ENCODE peak calls at places on chromosomes 3 and 15, in seven cellular contexts. One of them, this sample, is unnamed.

GRCh38 chr3:95899494-95899893 is 914.9 kb upstream of the EPHA6 start:
- DNase-seq in NB4: no peak
- DNase-seq in AG04450: peak
- DNase-seq in B cell: no peak
- DNase-seq in RWPE1: no peak
- DNase-seq in Calu3: no peak
- DNase-seq in breast epithelium: no peak
- DNase-seq in this sample: no peak

GRCh38 chr3:129481783-129482332 is 41.8 kb downstream of the IFT122 start:
- DNase-seq in breast epithelium: peak
- DNase-seq in NB4: peak
- DNase-seq in AG04450: no peak
- DNase-seq in B cell: no peak
- DNase-seq in Calu3: no peak
- DNase-seq in RWPE1: peak
- DNase-seq in this sample: no peak

GRCh38 chr3:53196575-53197407 is 35.8 kb downstream of the PRKCD start:
- DNase-seq in B cell: peak
- DNase-seq in AG04450: no peak
- DNase-seq in RWPE1: no peak
- DNase-seq in NB4: peak
- DNase-seq in breast epithelium: no peak
- DNase-seq in Calu3: no peak
- DNase-seq in this sample: peak

GRCh38 chr3:89212614-89213013 is 105.2 kb downstream of the EPHA3 start:
- DNase-seq in RWPE1: no peak
- DNase-seq in NB4: no peak
- DNase-seq in B cell: no peak
- DNase-seq in Calu3: no peak
- DNase-seq in AG04450: no peak
- DNase-seq in breast epithelium: no peak
- DNase-seq in this sample: no peak

GRCh38 chr15:91338763-91339162 is 238.7 kb downstream of the SV2B start:
- DNase-seq in Calu3: peak
- DNase-seq in breast epithelium: no peak
- DNase-seq in B cell: no peak
- DNase-seq in AG04450: no peak
- DNase-seq in NB4: peak
- DNase-seq in RWPE1: peak
- DNase-seq in this sample: peak

GRCh38 chr15:101022876-101023275 is 103.7 kb downstream of the LRRK1 start:
- DNase-seq in B cell: no peak
- DNase-seq in Calu3: no peak
- DNase-seq in AG04450: no peak
- DNase-seq in RWPE1: no peak
- DNase-seq in breast epithelium: no peak
- DNase-seq in NB4: no peak
- DNase-seq in this sample: no peak

GRCh38 chr3:88195951-88196434 is 46.2 kb downstream of the C3orf38 start:
- DNase-seq in breast epithelium: no peak
- DNase-seq in RWPE1: no peak
- DNase-seq in Calu3: no peak
- DNase-seq in NB4: no peak
- DNase-seq in AG04450: peak
- DNase-seq in B cell: no peak
- DNase-seq in this sample: no peak

GRCh38 chr15:70033109-70033508 is 64.6 kb downstream of the TLE3 start:
- DNase-seq in AG04450: no peak
- DNase-seq in breast epithelium: no peak
- DNase-seq in RWPE1: no peak
- DNase-seq in B cell: no peak
- DNase-seq in NB4: no peak
- DNase-seq in Calu3: no peak
- DNase-seq in this sample: no peak

DNA sequence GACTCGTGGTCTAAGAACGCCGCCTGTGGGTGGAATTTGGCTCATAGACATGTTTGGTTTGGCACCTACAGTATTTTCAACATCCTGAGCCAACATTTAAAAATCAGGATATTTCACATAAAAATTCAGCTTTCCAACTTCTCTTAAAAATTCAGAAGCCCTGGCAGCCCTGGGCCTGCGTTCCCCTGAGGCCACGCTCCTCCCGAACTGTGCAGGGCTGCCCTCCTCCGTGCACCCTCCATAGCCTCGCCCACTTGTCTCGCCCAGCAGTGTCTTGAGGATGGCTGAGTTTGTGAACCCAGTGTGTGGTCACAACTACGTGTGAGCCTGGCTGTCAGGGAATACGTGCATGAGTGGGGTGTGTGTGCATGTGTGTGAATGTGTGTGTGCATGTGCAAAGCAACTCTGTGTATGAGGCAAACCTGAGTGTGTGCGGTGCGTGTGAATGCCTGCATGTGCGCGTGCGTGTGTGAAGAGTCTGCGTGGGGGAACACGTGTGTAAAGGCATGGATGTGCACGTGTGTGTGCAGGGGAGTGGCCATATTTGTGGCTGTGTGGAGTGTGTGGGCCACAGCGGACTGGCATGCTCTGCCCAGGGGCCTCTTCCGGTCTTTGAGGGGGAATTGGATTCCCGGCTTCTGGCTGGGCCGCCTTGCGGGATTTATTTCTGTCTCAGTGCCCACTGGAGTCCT is 30.9 kb downstream of the PTH1R start:
- DNase-seq in breast epithelium: no peak
- DNase-seq in NB4: no peak
- DNase-seq in RWPE1: no peak
- DNase-seq in B cell: no peak
- DNase-seq in Calu3: no peak
- DNase-seq in AG04450: no peak
- DNase-seq in this sample: no peak
- TF ChIP-seq CTCF in breast epithelium: peak
- TF ChIP-seq CTCF in NB4: no peak
- TF ChIP-seq CTCF in RWPE1: peak
- TF ChIP-seq CTCF in B cell: no peak
- TF ChIP-seq CTCF in Calu3: no peak
- TF ChIP-seq CTCF in AG04450: peak
- TF ChIP-seq CTCF in this sample: peak

GRCh38 chr15:66844041-66844746 is 142.2 kb downstream of the SMAD6 start:
- DNase-seq in AG04450: no peak
- DNase-seq in B cell: no peak
- DNase-seq in RWPE1: no peak
- DNase-seq in NB4: no peak
- DNase-seq in Calu3: no peak
- DNase-seq in breast epithelium: no peak
- DNase-seq in this sample: no peak

GRCh38 chr15:66843581-66843980 is 141.5 kb downstream of the SMAD6 start:
- DNase-seq in Calu3: no peak
- DNase-seq in breast epithelium: no peak
- DNase-seq in RWPE1: no peak
- DNase-seq in AG04450: no peak
- DNase-seq in B cell: no peak
- DNase-seq in NB4: no peak
- DNase-seq in this sample: no peak

GRCh38 chr15:66842710-66843441 is 140.8 kb downstream of the SMAD6 start:
- DNase-seq in RWPE1: peak
- DNase-seq in AG04450: no peak
- DNase-seq in breast epithelium: peak
- DNase-seq in B cell: no peak
- DNase-seq in NB4: peak
- DNase-seq in Calu3: peak
- DNase-seq in this sample: no peak

GRCh38 chr15:66840615-66841014 is 138.6 kb downstream of the SMAD6 start:
- DNase-seq in RWPE1: no peak
- DNase-seq in AG04450: no peak
- DNase-seq in breast epithelium: no peak
- DNase-seq in B cell: no peak
- DNase-seq in NB4: peak
- DNase-seq in Calu3: no peak
- DNase-seq in this sample: no peak

GRCh38 chr15:66841953-66842681 is 140.1 kb downstream of the SMAD6 start:
- DNase-seq in NB4: peak
- DNase-seq in AG04450: peak
- DNase-seq in Calu3: peak
- DNase-seq in B cell: peak
- DNase-seq in breast epithelium: peak
- DNase-seq in RWPE1: peak
- DNase-seq in this sample: no peak
- TF ChIP-seq CTCF in NB4: no peak
- TF ChIP-seq CTCF in AG04450: no peak
- TF ChIP-seq CTCF in Calu3: no peak
- TF ChIP-seq CTCF in B cell: no peak
- TF ChIP-seq CTCF in breast epithelium: no peak
- TF ChIP-seq CTCF in RWPE1: no peak
- TF ChIP-seq CTCF in this sample: no peak

DNA sequence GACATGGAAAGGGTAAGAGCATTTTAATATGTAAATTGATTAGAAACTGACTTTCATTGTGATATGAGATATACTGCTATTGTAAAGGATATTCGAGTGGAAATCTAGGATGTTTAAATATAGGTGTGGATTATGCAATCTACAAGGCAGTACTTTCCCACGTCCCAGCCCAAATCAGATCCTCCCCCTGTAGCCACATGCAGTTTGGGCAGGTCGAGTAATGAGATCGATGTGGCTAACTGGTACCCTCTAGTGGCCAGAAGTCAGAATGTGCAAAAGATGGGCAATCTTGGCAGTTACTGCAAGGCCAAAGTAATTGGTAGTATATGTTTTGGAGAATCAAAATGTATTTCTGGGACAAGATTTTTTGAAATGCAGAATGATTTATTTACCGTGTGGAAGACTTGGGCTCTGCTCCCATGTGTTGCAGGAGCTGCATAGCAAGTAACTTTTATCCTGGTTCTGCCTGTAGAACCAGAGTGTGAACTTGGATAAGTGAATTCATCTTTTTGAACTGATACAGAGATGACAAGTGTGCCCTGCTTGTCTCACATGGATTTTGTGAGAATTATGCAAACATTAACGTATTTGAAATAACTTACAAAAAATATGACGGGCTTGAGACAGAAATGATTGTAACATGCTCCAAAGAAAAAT is 94.5 kb upstream of the ADAMTSL3 start:
- DNase-seq in NB4: peak
- DNase-seq in AG04450: peak
- DNase-seq in Calu3: peak
- DNase-seq in B cell: peak
- DNase-seq in RWPE1: peak
- DNase-seq in breast epithelium: peak
- DNase-seq in this sample: peak
- TF ChIP-seq CTCF in NB4: peak
- TF ChIP-seq CTCF in AG04450: peak
- TF ChIP-seq CTCF in Calu3: peak
- TF ChIP-seq CTCF in B cell: peak
- TF ChIP-seq CTCF in RWPE1: peak
- TF ChIP-seq CTCF in breast epithelium: peak
- TF ChIP-seq CTCF in this sample: peak

GRCh38 chr3:16824085-16824696 is 60.6 kb upstream of the PLCL2 start:
- DNase-seq in Calu3: no peak
- DNase-seq in B cell: peak
- DNase-seq in NB4: peak
- DNase-seq in breast epithelium: no peak
- DNase-seq in RWPE1: no peak
- DNase-seq in AG04450: no peak
- DNase-seq in this sample: peak

GRCh38 chr3:16825617-16826204 is 59.0 kb upstream of the PLCL2 start:
- DNase-seq in breast epithelium: no peak
- DNase-seq in RWPE1: no peak
- DNase-seq in Calu3: no peak
- DNase-seq in NB4: no peak
- DNase-seq in AG04450: no peak
- DNase-seq in B cell: no peak
- DNase-seq in this sample: no peak

GRCh38 chr3:16831846-16832245 is 52.9 kb upstream of the PLCL2 start:
- DNase-seq in NB4: no peak
- DNase-seq in Calu3: no peak
- DNase-seq in RWPE1: no peak
- DNase-seq in AG04450: no peak
- DNase-seq in B cell: no peak
- DNase-seq in breast epithelium: no peak
- DNase-seq in this sample: no peak

GRCh38 chr3:16834214-16834613 is 50.5 kb upstream of the PLCL2 start:
- DNase-seq in AG04450: no peak
- DNase-seq in B cell: no peak
- DNase-seq in RWPE1: no peak
- DNase-seq in breast epithelium: no peak
- DNase-seq in Calu3: no peak
- DNase-seq in NB4: no peak
- DNase-seq in this sample: no peak

GRCh38 chr3:16828815-16829214 is 55.9 kb upstream of the PLCL2 start:
- DNase-seq in AG04450: no peak
- DNase-seq in RWPE1: no peak
- DNase-seq in NB4: peak
- DNase-seq in breast epithelium: no peak
- DNase-seq in Calu3: peak
- DNase-seq in B cell: peak
- DNase-seq in this sample: peak
- TF ChIP-seq CTCF in AG04450: peak
- TF ChIP-seq CTCF in RWPE1: no peak
- TF ChIP-seq CTCF in NB4: peak
- TF ChIP-seq CTCF in breast epithelium: no peak
- TF ChIP-seq CTCF in Calu3: no peak
- TF ChIP-seq CTCF in B cell: peak
- TF ChIP-seq CTCF in this sample: peak

GRCh38 chr15:83207622-83208356 is at the start of gene HDGFL3:
- DNase-seq in B cell: peak
- DNase-seq in Calu3: peak
- DNase-seq in NB4: peak
- DNase-seq in AG04450: no peak
- DNase-seq in breast epithelium: peak
- DNase-seq in RWPE1: peak
- DNase-seq in this sample: peak
- TF ChIP-seq CTCF in B cell: no peak
- TF ChIP-seq CTCF in Calu3: no peak
- TF ChIP-seq CTCF in NB4: no peak
- TF ChIP-seq CTCF in AG04450: no peak
- TF ChIP-seq CTCF in breast epithelium: no peak
- TF ChIP-seq CTCF in RWPE1: no peak
- TF ChIP-seq CTCF in this sample: peak

DNA sequence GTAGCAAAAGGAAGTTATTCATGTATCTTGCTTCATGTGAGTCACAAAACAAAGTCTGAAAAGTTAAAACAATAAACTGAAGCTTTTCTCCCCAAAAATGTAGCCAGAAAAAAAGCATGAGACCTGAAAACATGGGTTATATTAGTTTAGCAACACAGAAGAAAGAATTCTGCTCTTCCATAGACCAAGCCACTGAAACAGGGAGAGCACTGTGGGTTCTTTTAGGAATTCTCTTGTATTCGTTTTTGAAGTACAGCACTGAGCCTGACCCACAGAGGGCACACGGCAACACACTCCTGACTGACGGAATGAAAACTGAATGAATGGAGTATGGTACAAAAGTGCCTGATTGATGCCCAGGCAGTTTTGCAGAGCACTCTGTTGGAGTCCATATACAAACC is 66.6 kb downstream of the TM4SF4 start:
- DNase-seq in NB4: no peak
- DNase-seq in B cell: no peak
- DNase-seq in Calu3: peak
- DNase-seq in RWPE1: no peak
- DNase-seq in AG04450: no peak
- DNase-seq in breast epithelium: no peak
- DNase-seq in this sample: no peak
- TF ChIP-seq CTCF in NB4: no peak
- TF ChIP-seq CTCF in B cell: no peak
- TF ChIP-seq CTCF in Calu3: peak
- TF ChIP-seq CTCF in RWPE1: no peak
- TF ChIP-seq CTCF in AG04450: peak
- TF ChIP-seq CTCF in breast epithelium: no peak
- TF ChIP-seq CTCF in this sample: no peak